ENCODE peak calls at places on chromosomes 3 and 15, in five cellular contexts. T is testis, D is OCI-LY7, O is fibroblast of lung, N is A549. L is an unnamed sample.

GRCh38 chr3:11212301-11212613 is 58.0 kb downstream of the HRH1 start:
- DNase-seq in D (no peak), T (no peak), N (no peak), O (peak; percentile 55), L (no peak)

GRCh38 chr3:16916840-16917239 is 32.1 kb downstream of the PLCL2 start:
- DNase-seq in D (no peak), O (no peak), N (no peak), T (no peak), L (no peak)

GRCh38 chr3:118963711-118964110 is 70.9 kb downstream of the IGSF11 start:
- DNase-seq in T (no peak), N (no peak), O (no peak), D (no peak), L (no peak)

GRCh38 chr15:73388256-73388781 is 19.6 kb upstream of the HCN4 start:
- DNase-seq in N (peak; percentile 75), O (peak; percentile 49), D (no peak), T (no peak), L (no peak)

GRCh38 chr3:41317718-41318117 is 118.4 kb downstream of the CTNNB1 start:
- DNase-seq in O (peak; percentile 27), T (no peak), N (peak; percentile 22), D (no peak), L (no peak)

GRCh38 chr3:79056498-79056897 is 711.3 kb downstream of the ROBO1 start:
- DNase-seq in D (no peak), T (no peak), O (no peak), N (no peak), L (no peak)

GRCh38 chr3:194255252-194256039 is 95.7 kb downstream of the CPN2 start:
- DNase-seq in O (no peak), D (peak; percentile 18), T (peak; percentile 72), N (no peak), L (no peak)

GRCh38 chr15:63896336-63897115 is 62.8 kb upstream of the HERC1 start:
- DNase-seq in T (peak; percentile 50), N (peak; percentile 66), D (no peak), O (peak; percentile 62), L (no peak)

GRCh38 chr15:44194397-44195150 is 497 bp downstream of the FRMD5 start:
- DNase-seq in N (peak; percentile 48), D (no peak), O (peak; percentile 59), T (peak; percentile 28), L (peak; percentile 15)

GRCh38 chr15:96052572-96053038 is 277.9 kb upstream of the NR2F2 start:
- DNase-seq in T (no peak), N (no peak), O (no peak), D (no peak), L (no peak)

GRCh38 chr3:104132566-104132997 is 1234.1 kb upstream of the ALCAM start:
- DNase-seq in N (no peak), O (no peak), T (no peak), D (no peak), L (no peak)

GRCh38 chr15:78082106-78082742 is 4.7 kb upstream of the TBC1D2B start:
- DNase-seq in T (no peak), O (no peak), D (no peak), N (no peak), L (no peak)

GRCh38 chr3:188947983-188948657 is 223.7 kb upstream of the TPRG1 start:
- DNase-seq in N (peak; percentile 85), T (peak; percentile 98), D (no peak), O (peak; percentile 100), L (no peak)

GRCh38 chr3:45123030-45123429 is 23.1 kb downstream of the CDCP1 start:
- DNase-seq in N (peak; percentile 74), D (no peak), T (no peak), O (peak; percentile 97), L (no peak)

GRCh38 chr15:86328658-86329057 is 249.0 kb downstream of the AGBL1 start:
- DNase-seq in D (no peak), N (no peak), O (no peak), T (no peak), L (no peak)
- H3K9me3 ChIP-seq in D (no peaks in the 10 kb centered on the region), N (peaks cover 12% of the 10 kb centered on the region), O (no peaks in the 10 kb centered on the region), T (no peaks in the 10 kb centered on the region), L (no peaks in the 10 kb centered on the region)

GRCh38 chr15:22241451-22241850 is 161.1 kb downstream of the OR4M2 start:
- DNase-seq in O (no peak), D (no peak), T (no peak), N (no peak), L (no peak)

GRCh38 chr15:22240951-22241350 is 160.6 kb downstream of the OR4M2 start:
- DNase-seq in O (no peak), D (no peak), T (no peak), N (no peak), L (no peak)

GRCh38 chr15:22240403-22240802 is 160.1 kb downstream of the OR4M2 start:
- DNase-seq in D (no peak), N (no peak), O (no peak), T (no peak), L (no peak)

GRCh38 chr15:22237891-22238275 is 157.6 kb downstream of the OR4M2 start:
- DNase-seq in N (no peak), T (no peak), D (no peak), O (no peak), L (no peak)

DNA sequence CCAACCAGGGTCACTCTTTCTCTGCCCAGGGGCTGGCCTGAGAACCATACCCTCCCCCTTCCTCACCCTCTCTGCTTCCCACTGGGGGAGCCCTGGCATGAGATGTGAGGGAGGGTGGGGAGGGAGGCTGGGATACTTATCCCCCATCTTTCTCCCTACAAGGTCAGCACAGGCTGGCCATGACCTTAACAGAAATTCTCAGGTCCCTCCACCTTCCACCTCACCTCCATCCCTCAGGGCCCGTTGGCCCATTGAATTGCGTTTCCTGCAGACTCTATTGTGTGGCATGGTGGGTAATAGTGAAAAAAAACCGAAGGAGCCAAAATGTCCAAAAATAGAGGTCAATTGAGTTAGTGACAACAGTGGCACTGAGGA is 159.5 kb downstream of the OR4M2 start:
- DNase-seq in D (no peak), N (no peak), O (no peak), T (no peak), L (no peak)
- H3K9me3 ChIP-seq in D (no peaks in the 10 kb centered on the region), N (peaks cover 21% of the 10 kb centered on the region), O (peaks cover 3% of the 10 kb centered on the region), T (no peaks in the 10 kb centered on the region), L (no peaks in the 10 kb centered on the region)

GRCh38 chr3:37801966-37802365 is 59.7 kb upstream of the CTDSPL start:
- DNase-seq in T (no peak), N (no peak), D (no peak), O (no peak), L (no peak)

GRCh38 chr3:37808656-37809055 is 53.0 kb upstream of the CTDSPL start:
- DNase-seq in D (no peak), O (no peak), T (no peak), N (no peak), L (no peak)

GRCh38 chr3:37800022-37800493 is 61.6 kb upstream of the CTDSPL start:
- DNase-seq in O (no peak), D (no peak), N (no peak), T (no peak), L (no peak)

GRCh38 chr3:37806505-37807291 is 55.0 kb upstream of the CTDSPL start:
- DNase-seq in D (no peak), T (no peak), N (no peak), O (no peak), L (no peak)

GRCh38 chr3:37803726-37804469 is 57.8 kb upstream of the CTDSPL start:
- DNase-seq in O (no peak), N (no peak), D (no peak), T (no peak), L (no peak)
- H3K9me3 ChIP-seq in O (no peaks in the 10 kb centered on the region), N (no peaks in the 10 kb centered on the region), D (no peaks in the 10 kb centered on the region), T (no peaks in the 10 kb centered on the region), L (no peaks in the 10 kb centered on the region)

GRCh38 chr15:86610038-86610437 is 530.4 kb downstream of the AGBL1 start:
- DNase-seq in D (no peak), O (no peak), N (no peak), T (no peak), L (no peak)
- H3K9me3 ChIP-seq in D (no peaks in the 10 kb centered on the region), O (no peaks in the 10 kb centered on the region), N (no peaks in the 10 kb centered on the region), T (no peaks in the 10 kb centered on the region), L (no peaks in the 10 kb centered on the region)

DNA sequence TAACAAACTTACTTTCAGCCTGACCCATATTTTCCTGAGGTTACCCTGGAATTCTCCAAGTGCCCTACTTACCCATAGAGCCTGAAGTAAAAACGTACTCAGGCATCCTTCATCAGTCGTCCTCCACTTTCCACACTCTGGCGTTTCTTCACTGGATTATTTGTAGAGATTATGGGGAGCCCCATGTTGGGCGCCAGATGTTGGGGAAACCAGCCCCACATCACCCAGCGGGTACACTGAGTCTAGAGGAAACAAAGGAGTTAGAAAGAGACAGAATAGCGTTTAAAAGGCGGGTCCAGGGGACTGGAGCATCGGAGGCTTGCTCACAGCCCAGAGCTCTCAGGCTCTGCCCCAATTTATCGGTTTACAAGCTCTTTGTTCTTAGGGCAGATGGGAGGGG is 9.7 kb upstream of the SLC28A2 start:
- DNase-seq in O (peak; percentile 13), D (peak; percentile 42), N (peak; percentile 16), T (no peak), L (no peak)
- H3K9me3 ChIP-seq in O (no peaks in the 10 kb centered on the region), D (peaks cover 9% of the 10 kb centered on the region), N (peaks cover 31% of the 10 kb centered on the region), T (no peaks in the 10 kb centered on the region), L (peaks cover 5% of the 10 kb centered on the region)

GRCh38 chr3:63869929-63870328 is 6.3 kb downstream of the ATXN7 start:
- DNase-seq in N (no peak), O (no peak), T (no peak), D (no peak), L (no peak)
- H3K9me3 ChIP-seq in N (no peaks in the 10 kb centered on the region), O (no peaks in the 10 kb centered on the region), T (no peaks in the 10 kb centered on the region), D (no peaks in the 10 kb centered on the region), L (no peaks in the 10 kb centered on the region)

L was measured in T-helper 17 cell.